ENCODE peak calls at places on chromosomes 2 and 18, in eight cellular contexts. One of them, this sample, is unnamed.
A peak's percentile ranks its signal among the peaks of the same experiment; 100 is the strongest.

GRCh38 chr18:63676526-63676925 is 14.8 kb upstream of the SERPINB3 start:
- DNase-seq in foreskin fibroblast: no peak
- DNase-seq in astrocyte of the cerebellum: no peak
- DNase-seq in testis: peak; percentile 15
- DNase-seq in right atrium auricular region: no peak
- DNase-seq in astrocyte: no peak
- DNase-seq in kidney epithelial cell: no peak
- DNase-seq in gastrocnemius medialis: no peak
- DNase-seq in this sample: no peak

GRCh38 chr18:70931942-70932814 is 643.3 kb downstream of the SOCS6 start:
- DNase-seq in right atrium auricular region: no peak
- DNase-seq in gastrocnemius medialis: no peak
- DNase-seq in astrocyte: peak; percentile 6
- DNase-seq in kidney epithelial cell: peak; percentile 4
- DNase-seq in astrocyte of the cerebellum: peak; percentile 33
- DNase-seq in foreskin fibroblast: no peak
- DNase-seq in testis: no peak
- DNase-seq in this sample: no peak

GRCh38 chr2:54572636-54573531 is 116.8 kb downstream of the SPTBN1 start:
- DNase-seq in right atrium auricular region: no peak
- DNase-seq in testis: no peak
- DNase-seq in foreskin fibroblast: peak; percentile 23
- DNase-seq in kidney epithelial cell: no peak
- DNase-seq in astrocyte: peak; percentile 92
- DNase-seq in astrocyte of the cerebellum: no peak
- DNase-seq in gastrocnemius medialis: no peak
- DNase-seq in this sample: no peak

GRCh38 chr18:25896178-25896780 is 194.1 kb downstream of the SS18 start:
- DNase-seq in gastrocnemius medialis: no peak
- DNase-seq in right atrium auricular region: no peak
- DNase-seq in astrocyte: peak; percentile 30
- DNase-seq in astrocyte of the cerebellum: peak; percentile 38
- DNase-seq in foreskin fibroblast: peak; percentile 39
- DNase-seq in kidney epithelial cell: no peak
- DNase-seq in testis: peak; percentile 29
- DNase-seq in this sample: no peak

GRCh38 chr2:7707723-7708122 is 790.5 kb downstream of the RNF144A start:
- DNase-seq in astrocyte of the cerebellum: no peak
- DNase-seq in right atrium auricular region: no peak
- DNase-seq in gastrocnemius medialis: no peak
- DNase-seq in astrocyte: peak; percentile 83
- DNase-seq in foreskin fibroblast: peak; percentile 37
- DNase-seq in kidney epithelial cell: peak; percentile 77
- DNase-seq in testis: no peak
- DNase-seq in this sample: no peak

GRCh38 chr18:10094154-10094553 is 180.3 kb downstream of the VAPA start:
- DNase-seq in testis: no peak
- DNase-seq in foreskin fibroblast: peak; percentile 73
- DNase-seq in right atrium auricular region: no peak
- DNase-seq in kidney epithelial cell: no peak
- DNase-seq in gastrocnemius medialis: no peak
- DNase-seq in astrocyte of the cerebellum: no peak
- DNase-seq in astrocyte: peak; percentile 16
- DNase-seq in this sample: no peak

GRCh38 chr2:228649447-228649846 is 468.0 kb upstream of the SPHKAP start:
- DNase-seq in kidney epithelial cell: no peak
- DNase-seq in foreskin fibroblast: no peak
- DNase-seq in right atrium auricular region: no peak
- DNase-seq in astrocyte: no peak
- DNase-seq in testis: no peak
- DNase-seq in astrocyte of the cerebellum: no peak
- DNase-seq in gastrocnemius medialis: no peak
- DNase-seq in this sample: no peak

GRCh38 chr2:178716394-178716793 is 90.8 kb downstream of the TTN start:
- DNase-seq in testis: no peak
- DNase-seq in astrocyte of the cerebellum: no peak
- DNase-seq in foreskin fibroblast: no peak
- DNase-seq in gastrocnemius medialis: no peak
- DNase-seq in right atrium auricular region: no peak
- DNase-seq in kidney epithelial cell: no peak
- DNase-seq in astrocyte: no peak
- DNase-seq in this sample: no peak

GRCh38 chr18:62324355-62324828 is 718 bp upstream of the TNFRSF11A start:
- DNase-seq in kidney epithelial cell: no peak
- DNase-seq in testis: no peak
- DNase-seq in right atrium auricular region: no peak
- DNase-seq in astrocyte of the cerebellum: no peak
- DNase-seq in astrocyte: no peak
- DNase-seq in foreskin fibroblast: no peak
- DNase-seq in gastrocnemius medialis: no peak
- DNase-seq in this sample: no peak

GRCh38 chr2:181792906-181793305 is 98.6 kb upstream of the ITPRID2 start:
- DNase-seq in kidney epithelial cell: no peak
- DNase-seq in foreskin fibroblast: no peak
- DNase-seq in astrocyte of the cerebellum: no peak
- DNase-seq in gastrocnemius medialis: no peak
- DNase-seq in testis: no peak
- DNase-seq in astrocyte: no peak
- DNase-seq in right atrium auricular region: no peak
- DNase-seq in this sample: no peak

GRCh38 chr2:17229414-17229813 is 288.8 kb downstream of the RAD51AP2 start:
- DNase-seq in testis: no peak
- DNase-seq in gastrocnemius medialis: no peak
- DNase-seq in kidney epithelial cell: no peak
- DNase-seq in right atrium auricular region: no peak
- DNase-seq in foreskin fibroblast: no peak
- DNase-seq in astrocyte of the cerebellum: no peak
- DNase-seq in astrocyte: no peak
- DNase-seq in this sample: no peak

GRCh38 chr2:159155315-159155714 is 131.2 kb downstream of the WDSUB1 start:
- DNase-seq in testis: no peak
- DNase-seq in gastrocnemius medialis: no peak
- DNase-seq in kidney epithelial cell: no peak
- DNase-seq in foreskin fibroblast: no peak
- DNase-seq in right atrium auricular region: no peak
- DNase-seq in astrocyte of the cerebellum: no peak
- DNase-seq in astrocyte: no peak
- DNase-seq in this sample: no peak

GRCh38 chr2:100786297-100786658 is 33.7 kb upstream of the NPAS2 start:
- DNase-seq in kidney epithelial cell: peak; percentile 87
- DNase-seq in astrocyte: peak; percentile 97
- DNase-seq in foreskin fibroblast: peak; percentile 64
- DNase-seq in testis: no peak
- DNase-seq in right atrium auricular region: no peak
- DNase-seq in astrocyte of the cerebellum: peak; percentile 87
- DNase-seq in gastrocnemius medialis: peak; percentile 35
- DNase-seq in this sample: peak; percentile 85

GRCh38 chr2:21981127-21981526 is 857.4 kb downstream of the TDRD15 start:
- DNase-seq in testis: no peak
- DNase-seq in kidney epithelial cell: no peak
- DNase-seq in foreskin fibroblast: no peak
- DNase-seq in astrocyte: no peak
- DNase-seq in gastrocnemius medialis: no peak
- DNase-seq in astrocyte of the cerebellum: no peak
- DNase-seq in right atrium auricular region: no peak
- DNase-seq in this sample: no peak

GRCh38 chr2:105753380-105753779 is 8.7 kb downstream of the NCK2 start:
- DNase-seq in kidney epithelial cell: no peak
- DNase-seq in gastrocnemius medialis: no peak
- DNase-seq in astrocyte of the cerebellum: no peak
- DNase-seq in foreskin fibroblast: no peak
- DNase-seq in testis: no peak
- DNase-seq in right atrium auricular region: no peak
- DNase-seq in astrocyte: no peak
- DNase-seq in this sample: no peak

GRCh38 chr2:226308981-226309380 is 490.6 kb downstream of the IRS1 start:
- DNase-seq in astrocyte of the cerebellum: peak; percentile 5
- DNase-seq in gastrocnemius medialis: peak; percentile 30
- DNase-seq in kidney epithelial cell: no peak
- DNase-seq in testis: no peak
- DNase-seq in foreskin fibroblast: peak; percentile 88
- DNase-seq in right atrium auricular region: no peak
- DNase-seq in astrocyte: peak; percentile 16
- DNase-seq in this sample: no peak

GRCh38 chr2:173184031-173185004 is 108.7 kb downstream of the MAP3K20 start:
- DNase-seq in right atrium auricular region: peak; percentile 70
- DNase-seq in foreskin fibroblast: peak; percentile 97
- DNase-seq in gastrocnemius medialis: peak; percentile 77
- DNase-seq in kidney epithelial cell: peak; percentile 96
- DNase-seq in astrocyte of the cerebellum: peak; percentile 99
- DNase-seq in testis: no peak
- DNase-seq in astrocyte: peak; percentile 99
- DNase-seq in this sample: peak; percentile 99

GRCh38 chr2:120401275-120402069 is 55.5 kb downstream of the INHBB start:
- DNase-seq in astrocyte: no peak
- DNase-seq in right atrium auricular region: no peak
- DNase-seq in astrocyte of the cerebellum: no peak
- DNase-seq in gastrocnemius medialis: no peak
- DNase-seq in testis: peak; percentile 15
- DNase-seq in kidney epithelial cell: no peak
- DNase-seq in foreskin fibroblast: no peak
- DNase-seq in this sample: no peak

GRCh38 chr18:59238385-59238784 is 18.4 kb downstream of the GRP start:
- DNase-seq in foreskin fibroblast: no peak
- DNase-seq in gastrocnemius medialis: no peak
- DNase-seq in astrocyte of the cerebellum: no peak
- DNase-seq in kidney epithelial cell: no peak
- DNase-seq in astrocyte: no peak
- DNase-seq in testis: no peak
- DNase-seq in right atrium auricular region: no peak
- DNase-seq in this sample: no peak

GRCh38 chr2:159744363-159744762 is 32.1 kb downstream of the MARCHF7 start:
- DNase-seq in astrocyte: peak; percentile 62
- DNase-seq in kidney epithelial cell: no peak
- DNase-seq in testis: no peak
- DNase-seq in gastrocnemius medialis: no peak
- DNase-seq in right atrium auricular region: no peak
- DNase-seq in foreskin fibroblast: no peak
- DNase-seq in astrocyte of the cerebellum: peak; percentile 73
- DNase-seq in this sample: peak; percentile 24

GRCh38 chr2:69099541-69099940 is 86.6 kb downstream of the ANTXR1 start:
- DNase-seq in kidney epithelial cell: no peak
- DNase-seq in testis: no peak
- DNase-seq in astrocyte: peak; percentile 44
- DNase-seq in astrocyte of the cerebellum: no peak
- DNase-seq in right atrium auricular region: no peak
- DNase-seq in gastrocnemius medialis: no peak
- DNase-seq in foreskin fibroblast: peak; percentile 45
- DNase-seq in this sample: no peak

GRCh38 chr18:56615738-56616520 is 22.5 kb downstream of the TXNL1 start:
- DNase-seq in testis: no peak
- DNase-seq in astrocyte of the cerebellum: no peak
- DNase-seq in astrocyte: no peak
- DNase-seq in kidney epithelial cell: no peak
- DNase-seq in gastrocnemius medialis: no peak
- DNase-seq in foreskin fibroblast: no peak
- DNase-seq in right atrium auricular region: no peak
- DNase-seq in this sample: no peak

GRCh38 chr2:237614151-237614720 is 13.2 kb upstream of the LRRFIP1 start:
- DNase-seq in testis: no peak
- DNase-seq in right atrium auricular region: no peak
- DNase-seq in astrocyte: peak; percentile 63
- DNase-seq in foreskin fibroblast: no peak
- DNase-seq in gastrocnemius medialis: no peak
- DNase-seq in astrocyte of the cerebellum: peak; percentile 18
- DNase-seq in kidney epithelial cell: peak; percentile 76
- DNase-seq in this sample: no peak
- TF ChIP-seq CTCF in testis: no peak
- TF ChIP-seq CTCF in right atrium auricular region: no peak
- TF ChIP-seq CTCF in astrocyte: peak; percentile 12
- TF ChIP-seq CTCF in foreskin fibroblast: no peak
- TF ChIP-seq CTCF in gastrocnemius medialis: no peak
- TF ChIP-seq CTCF in astrocyte of the cerebellum: peak; percentile 17
- TF ChIP-seq CTCF in kidney epithelial cell: peak; percentile 59
- TF ChIP-seq CTCF in this sample: no peak

GRCh38 chr2:85436836-85437487 is 18.4 kb downstream of the SH2D6 start:
- DNase-seq in astrocyte: no peak
- DNase-seq in astrocyte of the cerebellum: no peak
- DNase-seq in right atrium auricular region: no peak
- DNase-seq in gastrocnemius medialis: peak; percentile 30
- DNase-seq in kidney epithelial cell: no peak
- DNase-seq in testis: no peak
- DNase-seq in foreskin fibroblast: no peak
- DNase-seq in this sample: no peak
- H3K4me3 ChIP-seq in astrocyte: no peak overlapping the region
- H3K4me3 ChIP-seq in astrocyte of the cerebellum: no peak overlapping the region
- H3K4me3 ChIP-seq in right atrium auricular region: peak overlapping the region; percentile 48
- H3K4me3 ChIP-seq in gastrocnemius medialis: peak overlapping the region; percentile 51
- H3K4me3 ChIP-seq in kidney epithelial cell: no peak overlapping the region
- H3K4me3 ChIP-seq in testis: no peak overlapping the region
- H3K4me3 ChIP-seq in foreskin fibroblast: no peak overlapping the region
- H3K4me3 ChIP-seq in this sample: no peak overlapping the region

GRCh38 chr2:241142063-241142462 is 7.2 kb downstream of the PASK start:
- DNase-seq in kidney epithelial cell: no peak
- DNase-seq in testis: no peak
- DNase-seq in astrocyte of the cerebellum: no peak
- DNase-seq in right atrium auricular region: no peak
- DNase-seq in foreskin fibroblast: no peak
- DNase-seq in gastrocnemius medialis: no peak
- DNase-seq in astrocyte: no peak
- DNase-seq in this sample: no peak
- TF ChIP-seq CTCF in kidney epithelial cell: no peak
- TF ChIP-seq CTCF in testis: no peak
- TF ChIP-seq CTCF in astrocyte of the cerebellum: no peak
- TF ChIP-seq CTCF in right atrium auricular region: no peak
- TF ChIP-seq CTCF in foreskin fibroblast: no peak
- TF ChIP-seq CTCF in gastrocnemius medialis: no peak
- TF ChIP-seq CTCF in astrocyte: no peak
- TF ChIP-seq CTCF in this sample: no peak

DNA sequence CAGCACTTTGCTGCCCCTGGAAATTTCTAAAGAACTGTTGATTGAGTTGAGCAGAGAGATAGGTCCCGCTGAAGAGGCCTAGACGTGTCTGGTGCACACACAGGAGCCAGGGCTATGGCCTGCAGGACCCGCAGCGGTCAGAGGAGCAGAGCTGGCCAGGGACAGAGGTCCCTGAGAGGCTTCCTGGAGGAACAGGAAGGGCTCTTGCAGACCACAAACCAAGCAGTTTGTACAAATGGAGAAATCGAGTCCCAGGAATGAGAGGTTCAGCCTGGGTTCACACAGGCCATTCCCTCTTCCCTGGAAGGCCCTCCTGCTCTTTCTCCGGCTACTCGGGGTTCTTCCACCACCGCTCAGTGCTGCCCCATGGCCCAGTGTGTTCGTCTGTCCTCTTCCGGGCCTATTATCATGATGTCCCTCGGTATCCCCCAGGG is 1.2 kb upstream of the BIN1 start:
- DNase-seq in right atrium auricular region: peak; percentile 55
- DNase-seq in gastrocnemius medialis: no peak
- DNase-seq in kidney epithelial cell: no peak
- DNase-seq in testis: peak; percentile 10
- DNase-seq in astrocyte of the cerebellum: no peak
- DNase-seq in astrocyte: no peak
- DNase-seq in foreskin fibroblast: no peak
- DNase-seq in this sample: no peak
- H3K4me3 ChIP-seq in right atrium auricular region: no peak overlapping the region
- H3K4me3 ChIP-seq in gastrocnemius medialis: peak overlapping the region; percentile 95
- H3K4me3 ChIP-seq in kidney epithelial cell: peak overlapping the region; percentile 84
- H3K4me3 ChIP-seq in testis: no peak overlapping the region
- H3K4me3 ChIP-seq in astrocyte of the cerebellum: peak overlapping the region; percentile 82
- H3K4me3 ChIP-seq in astrocyte: peak overlapping the region; percentile 84
- H3K4me3 ChIP-seq in foreskin fibroblast: no peak overlapping the region
- H3K4me3 ChIP-seq in this sample: peak overlapping the region; percentile 76